ENCODE peak calls at places on chromosomes 13 and 19, in seven cellular contexts. L is heart right ventricle; J is islet precursor cell; N is stimulated activated CD4-positive, alpha-beta T cell treated with anti-CD3 and anti-CD28 coated beads, Interleukin-1b, Interleukin-23, amount 100 ng/mL, for 1 hour; I is ELR; Y is lung microvascular endothelial cell; U is ureter. Q is an unnamed sample.

GRCh38 chr19:18725755-18726416 is 42.4 kb downstream of the CRTC1 start:
- DNase-seq in L (no peak), J (no peak), N (no peak), I (no peak), Y (no peak), U (no peak), Q (peak)

GRCh38 chr13:82634946-82635345 is 1247.3 kb downstream of the SLITRK1 start:
- DNase-seq in L (no peak), J (no peak), N (no peak), I (peak), Y (no peak), U (no peak), Q (no peak)

GRCh38 chr19:15437355-15438123 is 12.2 kb downstream of the WIZ start:
- DNase-seq in L (no peak), J (no peak), N (no peak), I (peak), Y (peak), U (no peak), Q (no peak)

GRCh38 chr19:2983351-2984195 is 6.2 kb downstream of the TLE6 start:
- DNase-seq in L (peak), J (peak), N (no peak), I (no peak), Y (peak), U (peak), Q (peak)

GRCh38 chr19:50252111-50252886 is 48.9 kb downstream of the MYH14 start:
- DNase-seq in L (no peak), J (peak), N (peak), I (peak), Y (peak), U (no peak), Q (peak)

GRCh38 chr19:43901395-43902390 is 33.4 kb downstream of the ZNF45 start:
- DNase-seq in L (peak), J (peak), N (peak), I (peak), Y (peak), U (peak), Q (peak)

GRCh38 chr19:29015569-29015968 is 197.4 kb downstream of the UQCRFS1 start:
- DNase-seq in L (no peak), J (no peak), N (no peak), I (no peak), Y (no peak), U (no peak), Q (no peak)

GRCh38 chr19:2252481-2253105 is 3.5 kb downstream of the AMH start:
- DNase-seq in L (no peak), J (no peak), N (no peak), I (no peak), Y (no peak), U (no peak), Q (no peak)

GRCh38 chr19:2815191-2815614 is 4.5 kb upstream of the ZNF554 start:
- DNase-seq in L (no peak), J (peak), N (no peak), I (no peak), Y (no peak), U (no peak), Q (no peak)

GRCh38 chr13:114324334-114324733 is 10.0 kb downstream of the CHAMP1 start:
- DNase-seq in L (no peak), J (no peak), N (no peak), I (no peak), Y (no peak), U (no peak), Q (no peak)

GRCh38 chr19:13429563-13429962 is 76.7 kb downstream of the CACNA1A start:
- DNase-seq in L (no peak), J (no peak), N (no peak), I (no peak), Y (peak), U (no peak), Q (no peak)

GRCh38 chr13:93603043-93603442 is 376.4 kb downstream of the GPC6 start:
- DNase-seq in L (no peak), J (peak), N (no peak), I (peak), Y (no peak), U (no peak), Q (no peak)

GRCh38 chr19:48252625-48253024 is 3.1 kb downstream of the CARD8 start:
- DNase-seq in L (no peak), J (no peak), N (no peak), I (no peak), Y (no peak), U (no peak), Q (no peak)

GRCh38 chr19:29666634-29667389 is 1.6 kb downstream of the PLEKHF1 start:
- DNase-seq in L (peak), J (peak), N (no peak), I (peak), Y (peak), U (peak), Q (no peak)

GRCh38 chr19:10238172-10238783 is 7.1 kb upstream of the S1PR2 start:
- DNase-seq in L (peak), J (no peak), N (no peak), I (peak), Y (no peak), U (no peak), Q (no peak)

GRCh38 chr19:33390908-33391630 is 17.6 kb downstream of the CEBPG start:
- DNase-seq in L (no peak), J (no peak), N (no peak), I (no peak), Y (no peak), U (no peak), Q (no peak)

GRCh38 chr13:40420160-40420740 is 246.2 kb downstream of the FOXO1 start:
- DNase-seq in L (no peak), J (no peak), N (no peak), I (no peak), Y (no peak), U (no peak), Q (no peak)

Q was measured in cerebellar cortex.